ENCODE peak calls at places on chromosomes 1 and 21, in seven cellular contexts. R, K, D, H, S, Z and P are unnamed samples.

GRCh38 chr1:179105393-179105792 is 23.5 kb downstream of the TOR3A start:
- DNase-seq in S (no peak), D (no peak), K (no peak), Z (peak; percentile 46), R (no peak), H (peak; percentile 41), P (no peak)

GRCh38 chr1:205714190-205714905 is 34.0 kb upstream of the SLC45A3 start:
- DNase-seq in S (no peak), R (no peak), K (no peak), D (peak; percentile 14), Z (peak; percentile 26), H (no peak), P (no peak)

GRCh38 chr1:84913025-84913892 is 20.3 kb upstream of the LPAR3 start:
- DNase-seq in K (no peak), D (no peak), S (no peak), Z (peak; percentile 42), H (peak; percentile 67), R (no peak), P (peak; percentile 82)

GRCh38 chr1:3789421-3790300 is 6.6 kb downstream of the LRRC47 start:
- DNase-seq in Z (no peak), H (no peak), R (no peak), K (no peak), S (no peak), D (no peak), P (no peak)

GRCh38 chr1:239785576-239785975 is 306.1 kb upstream of the FMN2 start:
- DNase-seq in R (no peak), K (no peak), Z (no peak), D (no peak), S (no peak), H (no peak), P (no peak)

GRCh38 chr1:230072866-230073265 is 5.8 kb downstream of the GALNT2 start:
- DNase-seq in Z (no peak), D (no peak), K (no peak), H (peak; percentile 34), R (no peak), S (no peak), P (no peak)

GRCh38 chr1:41689596-41689995 is 205.1 kb upstream of the EDN2 start:
- DNase-seq in Z (no peak), R (no peak), S (no peak), K (no peak), D (no peak), H (no peak), P (no peak)

GRCh38 chr1:222250376-222250775 is 297.5 kb downstream of the HHIPL2 start:
- DNase-seq in Z (no peak), R (no peak), S (no peak), H (no peak), D (no peak), K (no peak), P (no peak)

GRCh38 chr1:227924838-227925574 is 22.7 kb downstream of the WNT9A start:
- DNase-seq in D (no peak), S (no peak), K (no peak), R (no peak), Z (no peak), H (no peak), P (no peak)

GRCh38 chr1:228304766-228305395 is 97.0 kb downstream of the OBSCN start:
- DNase-seq in D (no peak), K (no peak), S (no peak), H (no peak), R (peak; percentile 5), Z (no peak), P (no peak)

GRCh38 chr1:221741364-221741970 is 422 bp downstream of the DUSP10 start:
- DNase-seq in S (no peak), D (peak; percentile 16), H (peak; percentile 53), R (no peak), K (no peak), Z (peak; percentile 53), P (no peak)

GRCh38 chr1:45848714-45849113 is 45.3 kb downstream of the MAST2 start:
- DNase-seq in K (peak; percentile 23), R (no peak), S (no peak), H (no peak), Z (no peak), D (no peak), P (no peak)

GRCh38 chr1:172089768-172090510 is 248.6 kb downstream of the DNM3 start:
- DNase-seq in D (no peak), H (peak; percentile 71), S (peak; percentile 40), Z (peak; percentile 84), R (peak; percentile 41), K (peak; percentile 31), P (peak; percentile 37)

GRCh38 chr1:153796786-153797659 is 21.8 kb downstream of the SLC27A3 start:
- DNase-seq in Z (peak; percentile 81), H (peak; percentile 96), S (peak; percentile 67), R (peak; percentile 53), K (peak; percentile 47), D (no peak), P (no peak)

GRCh38 chr1:244180256-244180655 is 129.2 kb downstream of the ZBTB18 start:
- DNase-seq in H (no peak), S (no peak), D (no peak), R (no peak), Z (peak; percentile 59), K (no peak), P (peak; percentile 10)

GRCh38 chr1:24513691-24514090 is 11.1 kb downstream of the RCAN3 start:
- DNase-seq in Z (no peak), S (no peak), D (no peak), R (no peak), K (no peak), H (no peak), P (no peak)

GRCh38 chr1:53544731-53545515 is 85.7 kb downstream of the DMRTB1 start:
- DNase-seq in S (peak; percentile 7), H (no peak), Z (no peak), R (no peak), K (no peak), D (no peak), P (no peak)

GRCh38 chr1:925532-926421 is 2.1 kb downstream of the SAMD11 start:
- DNase-seq in D (no peak), H (no peak), K (no peak), Z (peak; percentile 45), R (peak; percentile 51), S (no peak), P (no peak)

GRCh38 chr21:39634507-39634906 is 21.8 kb downstream of the B3GALT5 start:
- DNase-seq in S (no peak), H (no peak), D (no peak), Z (no peak), K (no peak), R (no peak), P (no peak)

GRCh38 chr1:62395291-62395690 is 41.6 kb upstream of the USP1 start:
- DNase-seq in K (no peak), Z (no peak), H (no peak), D (no peak), S (no peak), R (no peak), P (no peak)

GRCh38 chr1:22296701-22297591 is 154.0 kb upstream of the WNT4 start:
- DNase-seq in Z (no peak), R (no peak), K (no peak), S (no peak), D (peak; percentile 26), H (peak; percentile 30), P (no peak)

GRCh38 chr1:67544921-67545320 is 114.7 kb upstream of the SERBP1 start:
- DNase-seq in Z (no peak), K (no peak), D (no peak), R (no peak), S (no peak), H (no peak), P (no peak)

GRCh38 chr21:15731243-15731613 is 1.4 kb downstream of the USP25 start:
- DNase-seq in S (no peak), K (no peak), D (no peak), Z (no peak), H (no peak), R (no peak), P (no peak)

GRCh38 chr1:64653466-64653865 is 91.4 kb upstream of the RAVER2 start:
- DNase-seq in H (no peak), D (no peak), R (no peak), K (no peak), Z (no peak), S (no peak), P (no peak)

GRCh38 chr1:91314643-91315042 is 90.0 kb downstream of the HFM1 start:
- DNase-seq in H (no peak), Z (no peak), D (no peak), R (no peak), S (no peak), K (no peak), P (no peak)

GRCh38 chr1:30916296-30916695 is 7.7 kb upstream of the SDC3 start:
- DNase-seq in S (no peak), Z (no peak), D (no peak), R (no peak), K (no peak), H (peak; percentile 46), P (no peak)

GRCh38 chr21:15732290-15732995 is 2.7 kb downstream of the USP25 start:
- DNase-seq in K (no peak), Z (peak; percentile 66), D (no peak), S (no peak), H (no peak), R (no peak), P (peak; percentile 56)

GRCh38 chr1:50047916-50048694 is 24.4 kb upstream of the AGBL4 start:
- DNase-seq in H (peak; percentile 58), Z (no peak), R (peak; percentile 14), D (no peak), S (no peak), K (no peak), P (no peak)
- TF ChIP-seq CTCF in H (no peak), Z (no peak), R (no peak), D (peak; percentile 29), S (peak; percentile 40), K (peak; percentile 51), P (peak; percentile 64)

DNA sequence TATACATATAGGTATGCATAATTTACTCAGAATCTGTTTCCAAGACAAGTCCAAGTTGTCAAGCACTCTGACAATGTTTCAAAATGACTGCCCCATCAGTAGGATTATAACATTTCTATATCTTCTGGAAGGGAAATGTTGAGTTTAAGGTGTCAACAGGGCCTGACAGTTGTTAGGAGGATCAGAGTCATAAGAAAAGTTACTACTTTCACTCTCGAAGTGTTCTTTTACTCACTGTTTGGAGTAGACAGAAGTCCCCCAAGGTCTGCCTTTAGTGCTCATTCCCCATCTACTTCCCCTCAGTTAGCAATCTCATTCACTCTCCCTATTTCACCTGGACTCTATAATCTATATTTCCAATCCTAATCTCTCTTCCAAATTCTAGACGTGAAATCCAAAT is 20.6 kb upstream of the MAGI3 start:
- DNase-seq in Z (no peak), S (no peak), H (no peak), D (no peak), R (no peak), K (no peak), P (no peak)
- H3K4me3 ChIP-seq in Z (no peak overlapping the region), S (no peak overlapping the region), H (no peak overlapping the region), D (no peak overlapping the region), R (no peak overlapping the region), K (no peak overlapping the region), P (no peak overlapping the region)

DNA sequence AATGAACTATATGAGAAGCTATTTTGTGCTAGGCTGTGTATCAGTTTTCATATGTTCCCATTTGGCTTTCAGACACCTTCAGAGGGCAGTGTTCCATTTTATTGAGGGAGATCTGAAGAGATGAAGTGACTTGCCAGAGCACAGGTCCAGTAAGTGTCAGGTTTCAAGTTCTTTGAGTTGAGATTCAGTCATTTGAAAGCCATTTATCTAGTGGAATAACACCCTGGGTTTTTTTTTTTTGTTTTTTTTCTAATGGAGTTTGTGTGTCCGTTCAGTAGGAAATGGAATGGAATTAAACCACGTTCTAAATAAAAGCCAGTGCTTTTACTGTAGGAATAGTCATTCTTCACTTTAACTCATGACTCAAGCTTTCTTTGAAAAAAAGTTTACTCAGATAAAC is 652.9 kb upstream of the USP24 start:
- DNase-seq in Z (peak; percentile 42), K (peak; percentile 34), D (peak; percentile 26), R (no peak), H (no peak), S (no peak), P (no peak)
- TF ChIP-seq CTCF in Z (peak; percentile 25), K (no peak), D (no peak), R (no peak), H (no peak), S (peak; percentile 19), P (no peak)

GRCh38 chr1:207644479-207644851 is 468 bp upstream of the CR1L start:
- DNase-seq in R (no peak), Z (no peak), H (no peak), K (no peak), D (no peak), S (no peak), P (no peak)
- H3K4me3 ChIP-seq in R (no peak overlapping the region), Z (peak overlapping the region; percentile 55), H (peak overlapping the region; percentile 54), K (peak overlapping the region; percentile 53), D (peak overlapping the region; percentile 58), S (peak overlapping the region; percentile 76), P (peak overlapping the region; percentile 62)